ENCODE peak calls at places on chromosomes 7 and 10, in ten cellular contexts. X is Calu3; J is AG20443; U is fibroblast of the conjunctiva; E is body of pancreas; R is cardiac muscle cell; Y is lung; A is GM04504; G is HFFc6; I is stimulated activated naive B cell treated with anti-CD40 and anti-IgM and Interleukin-4, amounts not matched to agents 10 μg/mL and 1 μg/mL and 100 μg/mL, for 72 hours. T is an unnamed sample.

GRCh38 chr10:34739915-34740314 is 75.2 kb downstream of the PARD3 start:
- DNase-seq in X (peak; percentile 60), J (peak; percentile 81), U (peak; percentile 37), E (peak; percentile 41), R (peak; percentile 94), Y (peak; percentile 35), A (peak; percentile 60), G (peak; percentile 41), I (no peak), T (peak; percentile 39)

GRCh38 chr10:106548832-106549231 is 615.7 kb downstream of the SORCS1 start:
- DNase-seq in X (no peak), J (no peak), U (no peak), E (no peak), R (peak; percentile 44), Y (no peak), A (no peak), G (no peak), I (no peak), T (no peak)

GRCh38 chr10:3748484-3748883 is 36.5 kb downstream of the KLF6 start:
- DNase-seq in X (no peak), J (no peak), U (no peak), E (no peak), R (no peak), Y (peak; percentile 20), A (no peak), G (no peak), I (no peak), T (no peak)

GRCh38 chr7:104156842-104157277 is 51.0 kb downstream of the ORC5 start:
- DNase-seq in X (no peak), J (peak; percentile 10), U (peak; percentile 10), E (no peak), R (peak; percentile 34), Y (no peak), A (no peak), G (peak; percentile 19), I (no peak), T (no peak)

GRCh38 chr10:103238506-103239252 is 7.0 kb upstream of the RPEL1 start:
- DNase-seq in X (peak; percentile 80), J (peak; percentile 71), U (no peak), E (peak; percentile 43), R (peak; percentile 42), Y (peak; percentile 54), A (peak; percentile 44), G (peak; percentile 56), I (no peak), T (peak; percentile 80)

GRCh38 chr7:2031496-2031895 is 201.2 kb downstream of the MAD1L1 start:
- DNase-seq in X (no peak), J (no peak), U (no peak), E (peak; percentile 4), R (no peak), Y (no peak), A (no peak), G (no peak), I (no peak), T (no peak)

GRCh38 chr10:98295401-98295811 is 27.4 kb upstream of the LOXL4 start:
- DNase-seq in X (no peak), J (no peak), U (no peak), E (no peak), R (no peak), Y (no peak), A (no peak), G (no peak), I (no peak), T (no peak)

GRCh38 chr10:74406006-74406405 is 255.0 kb downstream of the ADK start:
- DNase-seq in X (no peak), J (no peak), U (no peak), E (no peak), R (no peak), Y (no peak), A (no peak), G (no peak), I (no peak), T (no peak)

GRCh38 chr7:157558875-157559595 is 222.2 kb downstream of the DNAJB6 start:
- DNase-seq in X (no peak), J (no peak), U (no peak), E (peak; percentile 10), R (no peak), Y (no peak), A (no peak), G (no peak), I (no peak), T (no peak)

GRCh38 chr7:151260471-151260870 is 12.0 kb upstream of the SMARCD3 start:
- DNase-seq in X (no peak), J (no peak), U (no peak), E (no peak), R (no peak), Y (no peak), A (no peak), G (no peak), I (no peak), T (no peak)

GRCh38 chr10:97030894-97031293 is 154.9 kb downstream of the SLIT1 start:
- DNase-seq in X (no peak), J (no peak), U (no peak), E (no peak), R (no peak), Y (no peak), A (no peak), G (no peak), I (no peak), T (no peak)

GRCh38 chr7:16730937-16731336 is 22.6 kb upstream of the TSPAN13 start:
- DNase-seq in X (no peak), J (no peak), U (no peak), E (no peak), R (no peak), Y (no peak), A (no peak), G (no peak), I (no peak), T (no peak)

GRCh38 chr7:32093415-32094408 is 23.5 kb upstream of the PDE1C start:
- DNase-seq in X (peak; percentile 54), J (peak; percentile 86), U (peak; percentile 14), E (peak; percentile 68), R (no peak), Y (peak; percentile 65), A (peak; percentile 71), G (peak; percentile 20), I (no peak), T (no peak)

GRCh38 chr7:126806614-126807013 is 446.1 kb downstream of the GRM8 start:
- DNase-seq in X (no peak), J (no peak), U (no peak), E (no peak), R (no peak), Y (no peak), A (no peak), G (no peak), I (no peak), T (no peak)

GRCh38 chr7:11182736-11183135 is 209.1 kb downstream of the PHF14 start:
- DNase-seq in X (no peak), J (peak; percentile 61), U (no peak), E (no peak), R (no peak), Y (no peak), A (no peak), G (peak; percentile 63), I (no peak), T (no peak)

GRCh38 chr7:43553999-43554398 is 28.9 kb upstream of the STK17A start:
- DNase-seq in X (no peak), J (peak; percentile 52), U (peak; percentile 27), E (no peak), R (no peak), Y (peak; percentile 52), A (no peak), G (no peak), I (no peak), T (no peak)

GRCh38 chr7:15471387-15471786 is 90.4 kb downstream of the AGMO start:
- DNase-seq in X (no peak), J (no peak), U (no peak), E (no peak), R (no peak), Y (no peak), A (no peak), G (no peak), I (no peak), T (no peak)

GRCh38 chr10:74223755-74224530 is 72.9 kb downstream of the ADK start:
- DNase-seq in X (no peak), J (peak; percentile 19), U (no peak), E (no peak), R (no peak), Y (no peak), A (peak; percentile 17), G (peak; percentile 65), I (no peak), T (no peak)

GRCh38 chr10:116274141-116274861 is 1.3 kb upstream of the GFRA1 start:
- DNase-seq in X (no peak), J (peak; percentile 57), U (no peak), E (no peak), R (peak; percentile 45), Y (no peak), A (no peak), G (no peak), I (no peak), T (no peak)

GRCh38 chr7:90256778-90257177 is 11.8 kb downstream of the CFAP69 start:
- DNase-seq in X (no peak), J (peak; percentile 15), U (no peak), E (no peak), R (no peak), Y (no peak), A (no peak), G (no peak), I (no peak), T (no peak)

GRCh38 chr10:14909101-14909500 is 30.4 kb downstream of the SUV39H2 start:
- DNase-seq in X (no peak), J (no peak), U (no peak), E (no peak), R (no peak), Y (no peak), A (no peak), G (no peak), I (no peak), T (no peak)

GRCh38 chr10:78520737-78521430 is 487.2 kb downstream of the RPS24 start:
- DNase-seq in X (peak; percentile 70), J (no peak), U (no peak), E (no peak), R (peak; percentile 29), Y (no peak), A (no peak), G (peak; percentile 58), I (no peak), T (no peak)

GRCh38 chr10:14560794-14561765 is 213.6 kb downstream of the FAM107B start:
- DNase-seq in X (no peak), J (no peak), U (no peak), E (no peak), R (no peak), Y (no peak), A (no peak), G (no peak), I (no peak), T (no peak)

GRCh38 chr10:86329896-86330680 is 36.5 kb downstream of the GRID1 start:
- DNase-seq in X (no peak), J (no peak), U (no peak), E (no peak), R (no peak), Y (no peak), A (no peak), G (no peak), I (no peak), T (no peak)

GRCh38 chr10:130691787-130692186 is 555.6 kb downstream of the GLRX3 start:
- DNase-seq in X (no peak), J (no peak), U (no peak), E (no peak), R (no peak), Y (no peak), A (no peak), G (no peak), I (no peak), T (no peak)

GRCh38 chr7:155322530-155322929 is 24.9 kb downstream of the INSIG1 start:
- DNase-seq in X (no peak), J (peak; percentile 41), U (no peak), E (no peak), R (no peak), Y (no peak), A (no peak), G (peak; percentile 8), I (no peak), T (no peak)

GRCh38 chr10:77305650-77306632 is 331.7 kb downstream of the KCNMA1 start:
- DNase-seq in X (no peak), J (peak; percentile 43), U (no peak), E (no peak), R (no peak), Y (no peak), A (no peak), G (peak; percentile 20), I (no peak), T (no peak)

GRCh38 chr7:23276381-23276780 is 22.8 kb upstream of the MALSU1 start:
- DNase-seq in X (peak; percentile 20), J (no peak), U (no peak), E (no peak), R (no peak), Y (no peak), A (no peak), G (no peak), I (no peak), T (no peak)

T was measured in transverse colon.